ENCODE peak calls at places on chromosomes 4 and X, in eight cellular contexts. One of them, this sample, is unnamed.

GRCh38 chr4:186878203-186878800 is 154.6 kb upstream of the FAT1 start:
- DNase-seq in dorsolateral prefrontal cortex: no peak
- DNase-seq in naive thymus-derived CD4-positive, alpha-beta T cell: no peak
- DNase-seq in RWPE1: no peak
- DNase-seq in GM04504: peak
- DNase-seq in frontal cortex: no peak
- DNase-seq in fibroblast of villous mesenchyme: no peak
- DNase-seq in central memory CD4-positive, alpha-beta T cell: no peak
- DNase-seq in this sample: no peak

GRCh38 chrX:150454083-150454482 is 91.0 kb downstream of the MAMLD1 start:
- DNase-seq in fibroblast of villous mesenchyme: no peak
- DNase-seq in naive thymus-derived CD4-positive, alpha-beta T cell: no peak
- DNase-seq in central memory CD4-positive, alpha-beta T cell: no peak
- DNase-seq in dorsolateral prefrontal cortex: no peak
- DNase-seq in GM04504: no peak
- DNase-seq in RWPE1: no peak
- DNase-seq in frontal cortex: no peak
- DNase-seq in this sample: no peak

GRCh38 chr4:169250796-169251195 is 20.0 kb downstream of the SH3RF1 start:
- DNase-seq in naive thymus-derived CD4-positive, alpha-beta T cell: no peak
- DNase-seq in dorsolateral prefrontal cortex: no peak
- DNase-seq in fibroblast of villous mesenchyme: no peak
- DNase-seq in frontal cortex: no peak
- DNase-seq in GM04504: no peak
- DNase-seq in RWPE1: no peak
- DNase-seq in central memory CD4-positive, alpha-beta T cell: no peak
- DNase-seq in this sample: no peak

GRCh38 chr4:17385403-17385802 is 126.5 kb downstream of the QDPR start:
- DNase-seq in dorsolateral prefrontal cortex: no peak
- DNase-seq in naive thymus-derived CD4-positive, alpha-beta T cell: no peak
- DNase-seq in central memory CD4-positive, alpha-beta T cell: peak
- DNase-seq in frontal cortex: peak
- DNase-seq in fibroblast of villous mesenchyme: peak
- DNase-seq in RWPE1: peak
- DNase-seq in GM04504: peak
- DNase-seq in this sample: no peak

GRCh38 chr4:630661-631060 is 5.3 kb downstream of the PDE6B start:
- DNase-seq in GM04504: no peak
- DNase-seq in naive thymus-derived CD4-positive, alpha-beta T cell: no peak
- DNase-seq in dorsolateral prefrontal cortex: no peak
- DNase-seq in RWPE1: no peak
- DNase-seq in fibroblast of villous mesenchyme: no peak
- DNase-seq in central memory CD4-positive, alpha-beta T cell: no peak
- DNase-seq in frontal cortex: no peak
- DNase-seq in this sample: no peak

GRCh38 chr4:174120446-174121142 is 162.9 kb downstream of the FBXO8 start:
- DNase-seq in central memory CD4-positive, alpha-beta T cell: peak
- DNase-seq in dorsolateral prefrontal cortex: peak
- DNase-seq in fibroblast of villous mesenchyme: peak
- DNase-seq in naive thymus-derived CD4-positive, alpha-beta T cell: no peak
- DNase-seq in frontal cortex: peak
- DNase-seq in RWPE1: peak
- DNase-seq in GM04504: peak
- DNase-seq in this sample: no peak

GRCh38 chr4:36290641-36291040 is 9.2 kb downstream of the DTHD1 start:
- DNase-seq in dorsolateral prefrontal cortex: no peak
- DNase-seq in central memory CD4-positive, alpha-beta T cell: no peak
- DNase-seq in fibroblast of villous mesenchyme: no peak
- DNase-seq in naive thymus-derived CD4-positive, alpha-beta T cell: no peak
- DNase-seq in GM04504: no peak
- DNase-seq in frontal cortex: no peak
- DNase-seq in RWPE1: no peak
- DNase-seq in this sample: no peak

GRCh38 chrX:48505481-48505880 is 3.3 kb upstream of the PORCN start:
- DNase-seq in naive thymus-derived CD4-positive, alpha-beta T cell: no peak
- DNase-seq in frontal cortex: no peak
- DNase-seq in GM04504: no peak
- DNase-seq in dorsolateral prefrontal cortex: no peak
- DNase-seq in central memory CD4-positive, alpha-beta T cell: no peak
- DNase-seq in fibroblast of villous mesenchyme: no peak
- DNase-seq in RWPE1: no peak
- DNase-seq in this sample: no peak

GRCh38 chrX:129556806-129557315 is 16.8 kb downstream of the OCRL start:
- DNase-seq in fibroblast of villous mesenchyme: no peak
- DNase-seq in GM04504: no peak
- DNase-seq in frontal cortex: no peak
- DNase-seq in RWPE1: no peak
- DNase-seq in central memory CD4-positive, alpha-beta T cell: no peak
- DNase-seq in dorsolateral prefrontal cortex: no peak
- DNase-seq in naive thymus-derived CD4-positive, alpha-beta T cell: no peak
- DNase-seq in this sample: no peak

GRCh38 chrX:20680998-20681397 is 414.3 kb upstream of the RPS6KA3 start:
- DNase-seq in RWPE1: no peak
- DNase-seq in dorsolateral prefrontal cortex: no peak
- DNase-seq in central memory CD4-positive, alpha-beta T cell: no peak
- DNase-seq in fibroblast of villous mesenchyme: peak
- DNase-seq in naive thymus-derived CD4-positive, alpha-beta T cell: no peak
- DNase-seq in frontal cortex: no peak
- DNase-seq in GM04504: no peak
- DNase-seq in this sample: no peak

GRCh38 chr4:4327652-4328121 is 37.6 kb downstream of the ZBTB49 start:
- DNase-seq in dorsolateral prefrontal cortex: no peak
- DNase-seq in GM04504: no peak
- DNase-seq in central memory CD4-positive, alpha-beta T cell: no peak
- DNase-seq in RWPE1: no peak
- DNase-seq in fibroblast of villous mesenchyme: peak
- DNase-seq in naive thymus-derived CD4-positive, alpha-beta T cell: no peak
- DNase-seq in frontal cortex: no peak
- DNase-seq in this sample: no peak

GRCh38 chr4:45004326-45004725 is 278.0 kb upstream of the GNPDA2 start:
- DNase-seq in GM04504: no peak
- DNase-seq in RWPE1: no peak
- DNase-seq in fibroblast of villous mesenchyme: no peak
- DNase-seq in central memory CD4-positive, alpha-beta T cell: no peak
- DNase-seq in naive thymus-derived CD4-positive, alpha-beta T cell: no peak
- DNase-seq in dorsolateral prefrontal cortex: no peak
- DNase-seq in frontal cortex: no peak
- DNase-seq in this sample: no peak

GRCh38 chr4:168784786-168785461 is 225.1 kb downstream of the CBR4 start:
- DNase-seq in GM04504: no peak
- DNase-seq in fibroblast of villous mesenchyme: no peak
- DNase-seq in naive thymus-derived CD4-positive, alpha-beta T cell: no peak
- DNase-seq in RWPE1: peak
- DNase-seq in central memory CD4-positive, alpha-beta T cell: no peak
- DNase-seq in frontal cortex: no peak
- DNase-seq in dorsolateral prefrontal cortex: no peak
- DNase-seq in this sample: no peak

GRCh38 chrX:43627669-43628068 is 28.4 kb upstream of the MAOA start:
- DNase-seq in RWPE1: no peak
- DNase-seq in dorsolateral prefrontal cortex: no peak
- DNase-seq in fibroblast of villous mesenchyme: no peak
- DNase-seq in GM04504: no peak
- DNase-seq in naive thymus-derived CD4-positive, alpha-beta T cell: no peak
- DNase-seq in central memory CD4-positive, alpha-beta T cell: no peak
- DNase-seq in frontal cortex: no peak
- DNase-seq in this sample: no peak

GRCh38 chrX:22150371-22150770 is 118.2 kb downstream of the PHEX start:
- DNase-seq in naive thymus-derived CD4-positive, alpha-beta T cell: no peak
- DNase-seq in frontal cortex: no peak
- DNase-seq in fibroblast of villous mesenchyme: no peak
- DNase-seq in central memory CD4-positive, alpha-beta T cell: no peak
- DNase-seq in GM04504: no peak
- DNase-seq in dorsolateral prefrontal cortex: no peak
- DNase-seq in RWPE1: no peak
- DNase-seq in this sample: no peak

GRCh38 chrX:119690921-119691716 is 1.8 kb downstream of the SEPTIN6 start:
- DNase-seq in GM04504: no peak
- DNase-seq in central memory CD4-positive, alpha-beta T cell: no peak
- DNase-seq in naive thymus-derived CD4-positive, alpha-beta T cell: no peak
- DNase-seq in RWPE1: peak
- DNase-seq in frontal cortex: no peak
- DNase-seq in fibroblast of villous mesenchyme: peak
- DNase-seq in dorsolateral prefrontal cortex: no peak
- DNase-seq in this sample: no peak

This sample was measured in D721Med.